ENCODE peak calls at places on chromosomes 6 and 20, in six cellular contexts. One of them, this sample, is unnamed. For H3K36me3, the result is how much of the 10 kb centered on the place peaks cover.

GRCh38 chr6:44166591-44167184 is 8.1 kb downstream of the CAPN11 start:
- DNase-seq in upper lobe of right lung: no peak
- DNase-seq in uterus: no peak
- DNase-seq in hepatocyte: no peak
- DNase-seq in adrenal gland: no peak
- DNase-seq in fibroblast of lung: no peak
- DNase-seq in this sample: no peak

GRCh38 chr20:52438326-52438963 is 246.9 kb upstream of the ZFP64 start:
- DNase-seq in adrenal gland: no peak
- DNase-seq in hepatocyte: no peak
- DNase-seq in uterus: no peak
- DNase-seq in upper lobe of right lung: no peak
- DNase-seq in fibroblast of lung: no peak
- DNase-seq in this sample: no peak

GRCh38 chr6:73471686-73472290 is 10.3 kb downstream of the MTO1 start:
- DNase-seq in fibroblast of lung: no peak
- DNase-seq in uterus: no peak
- DNase-seq in upper lobe of right lung: no peak
- DNase-seq in adrenal gland: no peak
- DNase-seq in hepatocyte: no peak
- DNase-seq in this sample: no peak

GRCh38 chr6:170454512-170455285 is 98.4 kb downstream of the PSMB1 start:
- DNase-seq in adrenal gland: no peak
- DNase-seq in hepatocyte: no peak
- DNase-seq in uterus: no peak
- DNase-seq in upper lobe of right lung: peak
- DNase-seq in fibroblast of lung: no peak
- DNase-seq in this sample: no peak

GRCh38 chr6:22886881-22887581 is 317.7 kb downstream of the HDGFL1 start:
- DNase-seq in upper lobe of right lung: no peak
- DNase-seq in adrenal gland: no peak
- DNase-seq in uterus: no peak
- DNase-seq in fibroblast of lung: no peak
- DNase-seq in hepatocyte: no peak
- DNase-seq in this sample: no peak

GRCh38 chr6:137927777-137928218 is 60.7 kb downstream of the TNFAIP3 start:
- DNase-seq in adrenal gland: no peak
- DNase-seq in hepatocyte: no peak
- DNase-seq in upper lobe of right lung: no peak
- DNase-seq in fibroblast of lung: peak
- DNase-seq in uterus: no peak
- DNase-seq in this sample: no peak

GRCh38 chr20:53216856-53217576 is 244.9 kb downstream of the TSHZ2 start:
- DNase-seq in fibroblast of lung: peak
- DNase-seq in hepatocyte: peak
- DNase-seq in adrenal gland: peak
- DNase-seq in uterus: peak
- DNase-seq in upper lobe of right lung: peak
- DNase-seq in this sample: peak

GRCh38 chr6:21597706-21598273 is 4.2 kb downstream of the SOX4 start:
- DNase-seq in upper lobe of right lung: no peak
- DNase-seq in adrenal gland: no peak
- DNase-seq in uterus: no peak
- DNase-seq in hepatocyte: no peak
- DNase-seq in fibroblast of lung: peak
- DNase-seq in this sample: no peak

GRCh38 chr6:14281831-14282230 is 164.3 kb downstream of the CD83 start:
- DNase-seq in adrenal gland: no peak
- DNase-seq in uterus: no peak
- DNase-seq in fibroblast of lung: no peak
- DNase-seq in upper lobe of right lung: no peak
- DNase-seq in hepatocyte: no peak
- DNase-seq in this sample: no peak

GRCh38 chr6:125099211-125100017 is 54.2 kb upstream of the TPD52L1 start:
- DNase-seq in fibroblast of lung: peak
- DNase-seq in hepatocyte: peak
- DNase-seq in uterus: no peak
- DNase-seq in adrenal gland: peak
- DNase-seq in upper lobe of right lung: peak
- DNase-seq in this sample: peak

GRCh38 chr6:170178561-170179477 is 112.1 kb downstream of the DLL1 start:
- DNase-seq in fibroblast of lung: peak
- DNase-seq in adrenal gland: peak
- DNase-seq in hepatocyte: no peak
- DNase-seq in upper lobe of right lung: no peak
- DNase-seq in uterus: peak
- DNase-seq in this sample: no peak

GRCh38 chr6:27237089-27237723 is 10.3 kb upstream of the PRSS16 start:
- DNase-seq in upper lobe of right lung: no peak
- DNase-seq in adrenal gland: peak
- DNase-seq in uterus: no peak
- DNase-seq in fibroblast of lung: peak
- DNase-seq in hepatocyte: peak
- DNase-seq in this sample: peak

GRCh38 chr20:12594410-12595130 is 414.2 kb upstream of the SPTLC3 start:
- DNase-seq in hepatocyte: peak
- DNase-seq in fibroblast of lung: peak
- DNase-seq in uterus: no peak
- DNase-seq in upper lobe of right lung: no peak
- DNase-seq in adrenal gland: no peak
- DNase-seq in this sample: peak

GRCh38 chr6:158188591-158188990 is 20.4 kb downstream of the GTF2H5 start:
- DNase-seq in fibroblast of lung: no peak
- DNase-seq in hepatocyte: no peak
- DNase-seq in adrenal gland: no peak
- DNase-seq in upper lobe of right lung: no peak
- DNase-seq in uterus: no peak
- DNase-seq in this sample: no peak

GRCh38 chr6:65671922-65672321 is 35.1 kb downstream of the EYS start:
- DNase-seq in uterus: no peak
- DNase-seq in adrenal gland: no peak
- DNase-seq in upper lobe of right lung: no peak
- DNase-seq in fibroblast of lung: no peak
- DNase-seq in hepatocyte: peak
- DNase-seq in this sample: no peak

GRCh38 chr20:33423141-33423834 is 20.3 kb downstream of the SNTA1 start:
- DNase-seq in uterus: peak
- DNase-seq in upper lobe of right lung: no peak
- DNase-seq in hepatocyte: peak
- DNase-seq in fibroblast of lung: peak
- DNase-seq in adrenal gland: peak
- DNase-seq in this sample: no peak

GRCh38 chr6:168414696-168415095 is 26.3 kb upstream of the SMOC2 start:
- DNase-seq in upper lobe of right lung: no peak
- DNase-seq in uterus: no peak
- DNase-seq in adrenal gland: no peak
- DNase-seq in hepatocyte: no peak
- DNase-seq in fibroblast of lung: no peak
- DNase-seq in this sample: no peak

DNA sequence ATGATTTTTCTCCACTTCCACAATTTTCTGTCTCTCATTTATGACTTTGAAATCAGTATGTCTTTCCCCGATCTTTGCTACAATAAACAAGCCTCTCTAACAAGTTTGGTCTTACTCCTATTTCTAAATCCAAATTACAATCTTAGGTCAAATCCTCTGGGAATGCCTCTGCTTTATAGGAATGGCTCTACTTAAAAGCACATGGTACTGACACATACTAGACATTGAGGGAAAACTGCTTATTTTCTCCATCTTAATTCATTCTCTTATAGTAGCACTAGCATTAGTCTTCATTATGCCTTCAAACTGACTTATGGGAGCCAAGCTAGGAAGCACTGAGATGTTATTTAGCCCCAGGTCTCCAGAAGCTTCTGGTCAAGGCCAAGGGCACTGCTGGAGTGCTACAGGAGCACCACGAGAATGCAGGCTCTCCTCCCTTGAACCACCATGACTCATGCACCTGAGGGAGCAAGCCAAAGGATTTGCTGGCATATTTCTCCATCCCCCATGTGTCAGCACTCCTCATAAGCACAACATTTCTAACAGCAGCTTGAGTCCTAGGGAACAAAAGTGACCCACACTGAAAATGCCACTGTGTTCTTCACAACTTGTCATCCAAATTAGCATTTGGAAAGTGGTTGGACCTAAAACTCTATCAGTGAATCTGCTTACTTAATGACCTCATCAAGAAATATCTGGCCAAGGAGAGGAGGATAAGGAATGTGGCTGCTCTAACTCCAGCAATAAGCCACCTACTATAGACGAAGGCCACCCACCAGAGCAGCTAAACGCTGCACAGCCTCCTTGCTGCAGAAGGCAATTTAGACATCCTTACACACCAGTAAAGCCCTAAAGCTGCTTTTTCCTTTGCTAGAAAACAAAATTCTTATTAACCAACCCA is 156.8 kb upstream of the KCNQ5 start:
- DNase-seq in uterus: no peak
- DNase-seq in upper lobe of right lung: no peak
- DNase-seq in adrenal gland: no peak
- DNase-seq in fibroblast of lung: peak
- DNase-seq in hepatocyte: peak
- DNase-seq in this sample: no peak
- H3K36me3 ChIP-seq in uterus: under half
- H3K36me3 ChIP-seq in upper lobe of right lung: under half
- H3K36me3 ChIP-seq in adrenal gland: under half
- H3K36me3 ChIP-seq in fibroblast of lung: under half
- H3K36me3 ChIP-seq in hepatocyte: under half
- H3K36me3 ChIP-seq in this sample: under half

DNA sequence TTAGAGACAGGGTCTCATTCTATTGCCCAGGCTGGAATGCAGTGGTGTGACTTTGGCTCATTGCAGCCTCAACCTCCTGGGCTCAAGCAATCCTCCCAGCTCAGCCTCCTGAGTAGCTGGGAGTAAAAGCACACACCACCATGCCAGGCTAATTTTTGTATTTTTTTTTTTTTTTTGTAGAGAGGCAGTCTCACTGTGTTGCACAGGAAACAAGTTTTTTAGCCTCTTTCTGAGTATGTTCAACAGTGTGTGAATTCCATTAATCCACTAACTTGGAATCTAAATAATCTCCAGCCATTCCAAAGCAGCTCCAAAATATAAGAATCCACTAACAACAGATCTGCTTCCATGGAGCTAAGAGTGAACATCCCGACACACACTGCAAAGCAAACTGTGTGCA is 265.1 kb downstream of the HIVEP2 start:
- DNase-seq in fibroblast of lung: no peak
- DNase-seq in adrenal gland: no peak
- DNase-seq in hepatocyte: no peak
- DNase-seq in uterus: no peak
- DNase-seq in upper lobe of right lung: no peak
- DNase-seq in this sample: no peak
- H3K4me3 ChIP-seq in fibroblast of lung: no peak
- H3K4me3 ChIP-seq in adrenal gland: no peak
- H3K4me3 ChIP-seq in hepatocyte: no peak
- H3K4me3 ChIP-seq in uterus: no peak
- H3K4me3 ChIP-seq in upper lobe of right lung: no peak
- H3K4me3 ChIP-seq in this sample: no peak

DNA sequence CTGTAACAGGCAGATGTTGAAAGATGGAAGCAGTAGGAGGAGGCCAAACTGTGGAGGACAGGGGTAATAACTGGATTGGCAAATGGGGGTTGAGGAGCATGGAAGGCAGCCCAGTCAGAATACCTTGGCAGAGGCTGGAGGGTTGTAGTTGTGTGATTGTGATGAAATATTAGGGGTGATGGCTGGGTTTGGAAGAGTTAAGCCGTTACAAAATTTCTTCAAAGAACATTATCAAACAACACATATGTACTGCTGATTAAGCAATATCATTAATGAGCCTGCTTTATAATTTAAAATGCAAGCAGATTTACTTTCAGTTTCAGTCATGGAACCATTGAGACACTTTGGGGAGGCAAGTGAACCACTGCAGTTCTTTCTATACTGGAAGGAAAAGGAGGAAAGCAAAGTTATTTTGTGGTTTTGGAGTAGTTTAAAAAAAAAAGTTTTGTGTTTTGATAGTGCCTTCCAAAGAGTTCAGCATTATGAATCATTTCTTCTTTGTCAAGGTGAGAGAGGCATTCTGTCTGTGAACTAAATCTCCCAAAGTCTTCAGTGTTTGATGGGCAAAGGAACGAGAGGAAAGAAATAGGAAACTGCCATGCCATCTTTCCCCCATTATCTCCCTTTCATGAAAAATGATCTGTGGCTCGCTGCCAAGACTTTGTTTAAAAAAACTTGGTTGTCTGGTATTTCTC is 20.7 kb downstream of the FOXO3 start:
- DNase-seq in uterus: peak
- DNase-seq in upper lobe of right lung: no peak
- DNase-seq in fibroblast of lung: peak
- DNase-seq in adrenal gland: peak
- DNase-seq in hepatocyte: peak
- DNase-seq in this sample: peak
- TF ChIP-seq CTCF in uterus: no peak
- TF ChIP-seq CTCF in upper lobe of right lung: no peak
- TF ChIP-seq CTCF in fibroblast of lung: no peak
- TF ChIP-seq CTCF in adrenal gland: no peak
- TF ChIP-seq CTCF in hepatocyte: no peak
- TF ChIP-seq CTCF in this sample: no peak

GRCh38 chr20:38147751-38148150 is 17.3 kb downstream of the TGM2 start:
- DNase-seq in upper lobe of right lung: no peak
- DNase-seq in adrenal gland: no peak
- DNase-seq in hepatocyte: no peak
- DNase-seq in uterus: no peak
- DNase-seq in fibroblast of lung: no peak
- DNase-seq in this sample: no peak
- H3K36me3 ChIP-seq in upper lobe of right lung: half or more
- H3K36me3 ChIP-seq in adrenal gland: under half
- H3K36me3 ChIP-seq in hepatocyte: under half
- H3K36me3 ChIP-seq in uterus: under half
- H3K36me3 ChIP-seq in fibroblast of lung: under half
- H3K36me3 ChIP-seq in this sample: under half

GRCh38 chr6:141202641-141203040 is 930.1 kb upstream of the GJE1 start:
- DNase-seq in uterus: no peak
- DNase-seq in hepatocyte: no peak
- DNase-seq in adrenal gland: no peak
- DNase-seq in fibroblast of lung: no peak
- DNase-seq in upper lobe of right lung: no peak
- DNase-seq in this sample: no peak

GRCh38 chr6:141195251-141195832 is 937.4 kb upstream of the GJE1 start:
- DNase-seq in upper lobe of right lung: no peak
- DNase-seq in fibroblast of lung: no peak
- DNase-seq in adrenal gland: no peak
- DNase-seq in hepatocyte: no peak
- DNase-seq in uterus: no peak
- DNase-seq in this sample: no peak

GRCh38 chr6:141203902-141204575 is 928.7 kb upstream of the GJE1 start:
- DNase-seq in upper lobe of right lung: no peak
- DNase-seq in adrenal gland: no peak
- DNase-seq in fibroblast of lung: peak
- DNase-seq in hepatocyte: no peak
- DNase-seq in uterus: no peak
- DNase-seq in this sample: no peak

DNA sequence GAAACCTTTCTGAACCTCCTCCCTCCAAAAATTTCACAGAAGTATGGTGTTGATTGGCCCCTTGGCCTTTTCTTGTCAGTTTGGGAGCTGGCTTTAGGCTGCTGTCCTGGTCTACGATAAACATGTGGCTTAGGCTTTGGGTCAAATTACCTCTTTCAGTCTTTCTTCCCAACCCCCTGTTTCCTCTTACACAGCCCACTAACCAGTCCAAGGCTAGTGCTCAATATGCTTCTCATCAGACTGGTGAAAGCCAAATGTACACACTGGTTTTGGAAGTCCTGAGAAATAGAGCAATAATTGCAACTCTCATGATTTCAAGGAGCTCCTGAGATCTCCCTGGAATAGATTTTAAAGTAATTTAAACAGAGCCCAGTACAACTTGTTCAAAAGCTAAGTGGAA is 933.7 kb upstream of the GJE1 start:
- DNase-seq in uterus: no peak
- DNase-seq in hepatocyte: no peak
- DNase-seq in fibroblast of lung: peak
- DNase-seq in adrenal gland: no peak
- DNase-seq in upper lobe of right lung: no peak
- DNase-seq in this sample: no peak
- H3K4me3 ChIP-seq in uterus: no peak
- H3K4me3 ChIP-seq in hepatocyte: no peak
- H3K4me3 ChIP-seq in fibroblast of lung: no peak
- H3K4me3 ChIP-seq in adrenal gland: no peak
- H3K4me3 ChIP-seq in upper lobe of right lung: no peak
- H3K4me3 ChIP-seq in this sample: no peak